ENCODE peak calls at places on chromosomes 11 and 22, in ten cellular contexts. B, D, N, Q, O, E, Y, X, T and H are unnamed samples.

GRCh38 chr22:39491696-39492095 is 10.4 kb upstream of the MIEF1 start:
- DNase-seq in B (no peak), D (no peak), N (no peak), Q (no peak), O (no peak), E (no peak), Y (no peak), X (no peak), T (no peak), H (no peak)

GRCh38 chr22:44107341-44107740 is 73.4 kb upstream of the PARVG start:
- DNase-seq in B (peak; percentile 5), D (no peak), N (no peak), Q (no peak), O (no peak), E (no peak), Y (no peak), X (no peak), T (no peak), H (no peak)

GRCh38 chr11:108672113-108672512 is 7.2 kb downstream of the DDX10 start:
- DNase-seq in B (no peak), D (no peak), N (no peak), Q (no peak), O (peak; percentile 24), E (peak; percentile 86), Y (no peak), X (peak; percentile 11), T (no peak), H (no peak)

GRCh38 chr11:78821371-78822306 is 247.0 kb upstream of the NARS2 start:
- DNase-seq in B (no peak), D (no peak), N (no peak), Q (no peak), O (no peak), E (no peak), Y (no peak), X (no peak), T (no peak), H (no peak)

GRCh38 chr11:11944444-11944843 is 64.0 kb downstream of the DKK3 start:
- DNase-seq in B (no peak), D (no peak), N (no peak), Q (no peak), O (no peak), E (peak; percentile 7), Y (no peak), X (no peak), T (no peak), H (no peak)

GRCh38 chr11:120316880-120317688 is 8.0 kb upstream of the TLCD5 start:
- DNase-seq in B (no peak), D (no peak), N (no peak), Q (no peak), O (no peak), E (peak; percentile 80), Y (no peak), X (peak; percentile 37), T (no peak), H (no peak)

GRCh38 chr11:130115218-130115617 is 44.4 kb upstream of the ST14 start:
- DNase-seq in B (no peak), D (no peak), N (no peak), Q (no peak), O (peak; percentile 16), E (peak; percentile 64), Y (no peak), X (peak; percentile 6), T (no peak), H (no peak)

GRCh38 chr11:118084247-118084646 is 2.5 kb downstream of the SMIM35 start:
- DNase-seq in B (no peak), D (no peak), N (no peak), Q (no peak), O (no peak), E (peak; percentile 42), Y (no peak), X (no peak), T (no peak), H (peak; percentile 14)

GRCh38 chr11:1548221-1549070 is 23.6 kb downstream of the DUSP8 start:
- DNase-seq in B (no peak), D (no peak), N (no peak), Q (no peak), O (no peak), E (peak; percentile 55), Y (no peak), X (peak; percentile 68), T (no peak), H (no peak)

GRCh38 chr11:132037467-132037862 is 667.0 kb downstream of the NTM start:
- DNase-seq in B (no peak), D (no peak), N (no peak), Q (no peak), O (no peak), E (no peak), Y (no peak), X (no peak), T (no peak), H (no peak)

GRCh38 chr11:82315093-82315492 is 418.6 kb downstream of the FAM181B start:
- DNase-seq in B (no peak), D (no peak), N (no peak), Q (no peak), O (no peak), E (no peak), Y (no peak), X (no peak), T (no peak), H (peak; percentile 2)

GRCh38 chr22:24466831-24467249 is 28.3 kb upstream of the UPB1 start:
- DNase-seq in B (no peak), D (no peak), N (no peak), Q (no peak), O (no peak), E (peak; percentile 89), Y (no peak), X (no peak), T (no peak), H (no peak)

GRCh38 chr11:118151421-118151820 is 1.2 kb downstream of the SCN4B start:
- DNase-seq in B (no peak), D (no peak), N (no peak), Q (no peak), O (no peak), E (no peak), Y (no peak), X (peak; percentile 26), T (no peak), H (no peak)

GRCh38 chr11:57641426-57641825 is 8.3 kb downstream of the YPEL4 start:
- DNase-seq in B (no peak), D (peak; percentile 65), N (no peak), Q (no peak), O (no peak), E (peak; percentile 75), Y (peak; percentile 36), X (no peak), T (no peak), H (peak; percentile 48)

GRCh38 chr22:17780116-17780740 is 6.0 kb upstream of the BID start:
- DNase-seq in B (no peak), D (no peak), N (no peak), Q (no peak), O (no peak), E (no peak), Y (no peak), X (no peak), T (no peak), H (no peak)

GRCh38 chr11:130211781-130212401 is 52.3 kb downstream of the ST14 start:
- DNase-seq in B (no peak), D (no peak), N (no peak), Q (no peak), O (no peak), E (no peak), Y (no peak), X (no peak), T (no peak), H (no peak)

GRCh38 chr11:125078516-125079140 is 15.5 kb downstream of the SLC37A2 start:
- DNase-seq in B (no peak), D (peak; percentile 5), N (no peak), Q (no peak), O (no peak), E (no peak), Y (no peak), X (no peak), T (no peak), H (no peak)

GRCh38 chr11:83545494-83545893 is 259.3 kb upstream of the CCDC90B start:
- DNase-seq in B (no peak), D (no peak), N (no peak), Q (no peak), O (no peak), E (no peak), Y (no peak), X (no peak), T (no peak), H (no peak)

GRCh38 chr22:36814796-36815195 is 2.0 kb downstream of the PVALB start:
- DNase-seq in B (no peak), D (no peak), N (no peak), Q (no peak), O (no peak), E (no peak), Y (no peak), X (no peak), T (no peak), H (no peak)

GRCh38 chr11:70717961-70718595 is 319.7 kb downstream of the CTTN start:
- DNase-seq in B (no peak), D (no peak), N (no peak), Q (no peak), O (no peak), E (no peak), Y (no peak), X (no peak), T (no peak), H (no peak)

GRCh38 chr11:78646564-78647185 is 72.0 kb upstream of the NARS2 start:
- DNase-seq in B (peak; percentile 42), D (peak; percentile 57), N (peak; percentile 26), Q (no peak), O (peak; percentile 63), E (peak; percentile 53), Y (peak; percentile 46), X (peak; percentile 65), T (peak; percentile 40), H (peak; percentile 32)

GRCh38 chr11:126635511-126635910 is 280.0 kb downstream of the ST3GAL4 start:
- DNase-seq in B (no peak), D (no peak), N (no peak), Q (no peak), O (no peak), E (no peak), Y (no peak), X (no peak), T (no peak), H (no peak)

GRCh38 chr22:27561301-27561820 is 240.2 kb downstream of the MN1 start:
- DNase-seq in B (no peak), D (no peak), N (no peak), Q (no peak), O (no peak), E (peak; percentile 21), Y (no peak), X (no peak), T (no peak), H (no peak)

GRCh38 chr11:35488117-35488516 is 37.3 kb downstream of the PAMR1 start:
- DNase-seq in B (no peak), D (no peak), N (no peak), Q (no peak), O (no peak), E (peak; percentile 59), Y (no peak), X (no peak), T (no peak), H (no peak)

GRCh38 chr11:119513141-119513805 is 90.3 kb upstream of the THY1 start:
- DNase-seq in B (no peak), D (no peak), N (no peak), Q (no peak), O (no peak), E (no peak), Y (no peak), X (no peak), T (no peak), H (no peak)

GRCh38 chr11:2368178-2368850 is 8.8 kb upstream of the CD81 start:
- DNase-seq in B (no peak), D (no peak), N (no peak), Q (no peak), O (no peak), E (no peak), Y (no peak), X (no peak), T (no peak), H (no peak)